ENCODE peak calls at places on chromosomes 1 and 21, in seven cellular contexts. P is glutamatergic neuron, C is neural progenitor cell, N is GM20000, M is B cell, J is RWPE1, W is HFFc6. V is an unnamed sample.

GRCh38 chr1:244306544-244306943 is 145.2 kb downstream of the ADSS2 start:
- DNase-seq in W (no peak), C (no peak), M (no peak), P (no peak), N (no peak), J (no peak), V (no peak)

GRCh38 chr1:39995973-39996393 is 41.0 kb downstream of the MFSD2A start:
- DNase-seq in C (no peak), W (no peak), M (peak; percentile 72), P (no peak), J (no peak), N (peak; percentile 81), V (no peak)

GRCh38 chr21:17513214-17514123 is 626 bp downstream of the CXADR start:
- DNase-seq in J (peak; percentile 22), C (peak; percentile 71), M (no peak), W (no peak), N (peak; percentile 34), P (peak; percentile 58), V (no peak)

GRCh38 chr21:38875694-38876492 is 70.2 kb downstream of the ETS2 start:
- DNase-seq in P (no peak), C (no peak), J (no peak), W (no peak), M (no peak), N (no peak), V (no peak)

GRCh38 chr1:41795205-41795762 is 123.4 kb downstream of the HIVEP3 start:
- DNase-seq in C (no peak), N (no peak), M (no peak), W (peak; percentile 63), P (no peak), J (peak; percentile 27), V (no peak)

GRCh38 chr1:2976180-2976562 is 45.1 kb upstream of the ACTRT2 start:
- DNase-seq in P (no peak), C (no peak), W (no peak), N (no peak), J (no peak), M (no peak), V (no peak)

GRCh38 chr1:145690587-145691558 is 16.3 kb downstream of the PDZK1 start:
- DNase-seq in C (no peak), W (peak; percentile 63), N (peak; percentile 59), M (peak; percentile 21), J (peak; percentile 25), P (no peak), V (no peak)

GRCh38 chr1:207519505-207520399 is 23.8 kb downstream of the CR1 start:
- DNase-seq in N (no peak), P (no peak), W (peak; percentile 58), C (no peak), J (no peak), M (no peak), V (peak; percentile 19)

GRCh38 chr1:71043061-71043460 is 4.6 kb downstream of the PTGER3 start:
- DNase-seq in W (no peak), N (no peak), P (no peak), J (no peak), C (no peak), M (no peak), V (no peak)

GRCh38 chr1:6279066-6279465 is 18.2 kb upstream of the GPR153 start:
- DNase-seq in C (no peak), M (no peak), J (no peak), N (no peak), W (no peak), P (no peak), V (no peak)

GRCh38 chr1:224873645-224874369 is 55.7 kb upstream of the DNAH14 start:
- DNase-seq in N (no peak), J (peak; percentile 23), W (peak; percentile 30), C (no peak), P (no peak), M (no peak), V (no peak)

GRCh38 chr1:20087668-20088067 is 17.7 kb downstream of the PLA2G5 start:
- DNase-seq in P (no peak), N (no peak), W (no peak), J (no peak), M (no peak), C (no peak), V (no peak)

GRCh38 chr1:236978740-236979139 is 25.5 kb downstream of the MT1HL1 start:
- DNase-seq in W (no peak), C (no peak), P (no peak), J (no peak), N (no peak), M (no peak), V (no peak)

GRCh38 chr1:230708631-230709580 is 5.0 kb downstream of the AGT start:
- DNase-seq in C (no peak), M (no peak), N (no peak), P (no peak), J (peak; percentile 37), W (no peak), V (no peak)

GRCh38 chr1:234782057-234782800 is 172.3 kb upstream of the IRF2BP2 start:
- DNase-seq in J (no peak), W (no peak), P (no peak), N (no peak), M (no peak), C (peak; percentile 26), V (no peak)

GRCh38 chr21:32921632-32922230 is 104.0 kb upstream of the OLIG2 start:
- DNase-seq in P (peak; percentile 50), C (peak; percentile 50), M (no peak), N (no peak), J (no peak), W (no peak), V (no peak)

GRCh38 chr1:37930246-37931142 is 16.4 kb downstream of the INPP5B start:
- DNase-seq in W (no peak), N (peak; percentile 11), M (peak; percentile 2), P (no peak), J (no peak), C (no peak), V (no peak)

GRCh38 chr1:204426035-204426436 is 14.4 kb upstream of the PPP1R15B start:
- DNase-seq in N (no peak), W (peak; percentile 80), J (peak; percentile 85), C (no peak), P (no peak), M (no peak), V (no peak)

GRCh38 chr1:10728595-10729410 is 67.6 kb downstream of the CASZ1 start:
- DNase-seq in W (no peak), M (no peak), N (no peak), P (no peak), C (peak; percentile 93), J (no peak), V (no peak)

GRCh38 chr1:63261736-63262142 is 60.6 kb upstream of the FOXD3 start:
- DNase-seq in W (no peak), P (no peak), N (no peak), M (no peak), C (no peak), J (no peak), V (peak; percentile 1)

GRCh38 chr21:31184462-31184861 is 146.2 kb upstream of the KRTAP19-8 start:
- DNase-seq in M (no peak), C (no peak), N (peak; percentile 25), W (no peak), J (no peak), P (no peak), V (no peak)

GRCh38 chr1:90357980-90358379 is 359.1 kb downstream of the BARHL2 start:
- DNase-seq in C (no peak), P (no peak), J (no peak), N (peak; percentile 21), M (no peak), W (no peak), V (no peak)

GRCh38 chr1:22794691-22795090 is 84.1 kb downstream of the EPHB2 start:
- DNase-seq in M (no peak), C (peak; percentile 70), N (no peak), P (no peak), J (no peak), W (no peak), V (no peak)

GRCh38 chr1:72184099-72184695 is 98.1 kb downstream of the NEGR1 start:
- DNase-seq in M (no peak), J (no peak), P (no peak), C (no peak), N (no peak), W (no peak), V (no peak)

GRCh38 chr1:72182859-72183258 is 99.5 kb downstream of the NEGR1 start:
- DNase-seq in J (no peak), W (no peak), P (no peak), N (no peak), C (no peak), M (no peak), V (no peak)

GRCh38 chr1:72186733-72187307 is 95.5 kb downstream of the NEGR1 start:
- DNase-seq in J (peak; percentile 13), W (peak; percentile 28), P (no peak), N (no peak), M (no peak), C (no peak), V (no peak)
- TF ChIP-seq CTCF in J (peak; percentile 49), W (peak; percentile 86), P (peak; percentile 54), N (no peak), M (peak; percentile 11), C (peak; percentile 58), V (peak; percentile 56)

GRCh38 chr1:229558460-229559335 is at the start of gene ABCB10:
- DNase-seq in C (peak; percentile 98), N (peak; percentile 98), M (peak; percentile 95), W (peak; percentile 94), P (peak; percentile 98), J (peak; percentile 97), V (peak; percentile 90)

GRCh38 chr1:229556551-229556950 is 2.0 kb downstream of the ABCB10 start:
- DNase-seq in J (no peak), M (no peak), C (no peak), W (no peak), N (no peak), P (no peak), V (no peak)

GRCh38 chr1:229554886-229555621 is 3.5 kb downstream of the ABCB10 start:
- DNase-seq in C (no peak), J (no peak), W (no peak), P (no peak), M (no peak), N (no peak), V (no peak)

GRCh38 chr1:229557214-229557850 is 1.2 kb downstream of the ABCB10 start:
- DNase-seq in C (no peak), M (no peak), W (peak; percentile 17), N (peak; percentile 62), P (no peak), J (no peak), V (no peak)

GRCh38 chr1:229557913-229558414 is 543 bp downstream of the ABCB10 start:
- DNase-seq in P (peak; percentile 59), C (peak; percentile 63), M (peak; percentile 77), N (peak; percentile 83), W (peak; percentile 7), J (peak; percentile 41), V (no peak)
- TF ChIP-seq CTCF in P (no peak), C (no peak), M (no peak), N (peak; percentile 35), W (no peak), J (no peak), V (no peak)

DNA sequence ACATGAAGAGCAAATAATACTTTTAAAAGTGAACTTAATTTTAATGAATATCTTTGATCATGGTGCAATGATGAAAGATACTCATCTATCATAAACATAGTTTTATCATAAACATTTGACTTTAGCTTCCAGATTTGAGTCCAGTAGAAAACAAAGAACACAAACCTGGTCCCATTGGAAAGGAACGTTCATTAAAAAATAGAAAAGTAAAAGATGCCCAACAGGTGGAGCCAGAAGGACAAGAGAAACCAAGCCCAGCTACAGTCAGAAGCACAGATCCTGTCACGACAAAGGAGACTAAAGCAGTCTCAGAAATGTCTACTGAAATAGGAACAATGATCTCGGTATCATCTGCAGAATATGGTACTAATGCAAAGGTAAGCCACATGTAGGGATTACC is 55.6 kb upstream of the MYOCOS start:
- DNase-seq in N (no peak), M (no peak), C (no peak), P (no peak), W (peak; percentile 4), J (no peak), V (no peak)
- TF ChIP-seq CTCF in N (no peak), M (no peak), C (peak; percentile 24), P (no peak), W (peak; percentile 29), J (no peak), V (peak; percentile 4)

GRCh38 chr1:198798923-198799386 is 160.1 kb downstream of the PTPRC start:
- DNase-seq in J (no peak), N (peak; percentile 18), M (no peak), P (no peak), W (no peak), C (no peak), V (no peak)
- TF ChIP-seq CTCF in J (no peak), N (no peak), M (no peak), P (no peak), W (no peak), C (no peak), V (no peak)

V was measured in HFF-Myc.